ENCODE peak calls at places on chromosome X, in nine cellular contexts. V is stimulated activated CD8-positive, alpha-beta memory T cell treated with anti-CD3 and anti-CD28 coated beads, Interleukin-12 subunit alpha, Interleukin-12 subunit beta, amount 100 ng/mL, for 4 hours; P is AG04449; R is Jurkat, Clone E6-1; S is G401; E is HS-5; T is anterior cingulate cortex; G is activated T-cell treated with anti-CD3 and anti-CD28 coated beads for 24 hours; M is T follicular helper cell. U is an unnamed sample.

GRCh38 chrX:66164470-66164869 is 423 bp downstream of the HEPH start:
- DNase-seq in V (no peak), P (no peak), R (no peak), S (no peak), E (no peak), T (no peak), G (no peak), M (no peak), U (no peak)

GRCh38 chrX:70254909-70255308 is 5.1 kb downstream of the P2RY4 start:
- DNase-seq in V (no peak), P (no peak), R (no peak), S (no peak), E (no peak), T (no peak), G (no peak), M (no peak), U (no peak)

GRCh38 chrX:11470231-11470630 is 177.0 kb downstream of the AMELX start:
- DNase-seq in V (no peak), P (peak; percentile 82), R (no peak), S (no peak), E (no peak), T (no peak), G (no peak), M (no peak), U (no peak)

GRCh38 chrX:9456250-9457074 is 8.4 kb upstream of the TBL1X start:
- DNase-seq in V (no peak), P (no peak), R (peak; percentile 67), S (no peak), E (no peak), T (no peak), G (no peak), M (no peak), U (no peak)

GRCh38 chrX:27057883-27058282 is 405.3 kb downstream of the PPP4R3C start:
- DNase-seq in V (no peak), P (no peak), R (no peak), S (no peak), E (no peak), T (no peak), G (no peak), M (no peak), U (no peak)

GRCh38 chrX:5575407-5575806 is 653.3 kb downstream of the NLGN4X start:
- DNase-seq in V (no peak), P (no peak), R (no peak), S (no peak), E (no peak), T (no peak), G (no peak), M (no peak), U (no peak)

GRCh38 chrX:150478496-150479492 is 89.6 kb upstream of the MTM1 start:
- DNase-seq in V (no peak), P (no peak), R (no peak), S (no peak), E (no peak), T (no peak), G (peak; percentile 26), M (no peak), U (no peak)

GRCh38 chrX:23062359-23062758 is 62.6 kb downstream of the DDX53 start:
- DNase-seq in V (no peak), P (no peak), R (no peak), S (no peak), E (no peak), T (no peak), G (no peak), M (no peak), U (no peak)

GRCh38 chrX:13120017-13120416 is 75.6 kb upstream of the FAM9C start:
- DNase-seq in V (no peak), P (no peak), R (no peak), S (no peak), E (no peak), T (no peak), G (no peak), M (no peak), U (no peak)

GRCh38 chrX:130857207-130857606 is 45.8 kb downstream of the ENOX2 start:
- DNase-seq in V (no peak), P (no peak), R (no peak), S (no peak), E (no peak), T (no peak), G (no peak), M (no peak), U (no peak)

U was measured in DND-41.